ENCODE peak calls at places on chromosomes 12 and 14, in four cellular contexts. One of them, this sample, is unnamed. For H3K27me3, the result is how much of the 10 kb centered on the place peaks cover.

GRCh38 chr12:11621797-11622423 is 27.6 kb upstream of the ETV6 start:
- DNase-seq in IMR-90: no peak
- DNase-seq in cardiac muscle cell: no peak
- DNase-seq in neural progenitor cell: no peak
- DNase-seq in this sample: peak

GRCh38 chr14:104982548-104983230 is 2.9 kb upstream of the CLBA1 start:
- DNase-seq in neural progenitor cell: no peak
- DNase-seq in IMR-90: no peak
- DNase-seq in cardiac muscle cell: no peak
- DNase-seq in this sample: no peak

GRCh38 chr12:12405882-12406281 is 49.0 kb downstream of the BORCS5 start:
- DNase-seq in IMR-90: no peak
- DNase-seq in neural progenitor cell: no peak
- DNase-seq in cardiac muscle cell: no peak
- DNase-seq in this sample: no peak

GRCh38 chr12:6084261-6084968 is 40.1 kb downstream of the VWF start:
- DNase-seq in IMR-90: peak
- DNase-seq in neural progenitor cell: peak
- DNase-seq in cardiac muscle cell: peak
- DNase-seq in this sample: peak

GRCh38 chr12:123973552-123974341 is 732 bp downstream of the ZNF664 start:
- DNase-seq in IMR-90: peak
- DNase-seq in cardiac muscle cell: peak
- DNase-seq in neural progenitor cell: peak
- DNase-seq in this sample: no peak

GRCh38 chr12:96313606-96314005 is 86.6 kb downstream of the CDK17 start:
- DNase-seq in cardiac muscle cell: no peak
- DNase-seq in neural progenitor cell: no peak
- DNase-seq in IMR-90: no peak
- DNase-seq in this sample: no peak

GRCh38 chr14:75249251-75249957 is 29.2 kb upstream of the FOS start:
- DNase-seq in IMR-90: no peak
- DNase-seq in neural progenitor cell: peak
- DNase-seq in cardiac muscle cell: peak
- DNase-seq in this sample: no peak

GRCh38 chr12:55446334-55446733 is 2.5 kb downstream of the OR6C2 start:
- DNase-seq in neural progenitor cell: no peak
- DNase-seq in cardiac muscle cell: peak
- DNase-seq in IMR-90: no peak
- DNase-seq in this sample: no peak

GRCh38 chr12:2666411-2666810 is 128.4 kb upstream of the FKBP4 start:
- DNase-seq in neural progenitor cell: no peak
- DNase-seq in IMR-90: peak
- DNase-seq in cardiac muscle cell: no peak
- DNase-seq in this sample: no peak

GRCh38 chr12:125149160-125150108 is 84.2 kb downstream of the AACS start:
- DNase-seq in IMR-90: no peak
- DNase-seq in neural progenitor cell: no peak
- DNase-seq in cardiac muscle cell: no peak
- DNase-seq in this sample: no peak

GRCh38 chr12:105552056-105552455 is 221.6 kb downstream of the C12orf75 start:
- DNase-seq in cardiac muscle cell: no peak
- DNase-seq in neural progenitor cell: no peak
- DNase-seq in IMR-90: no peak
- DNase-seq in this sample: no peak

DNA sequence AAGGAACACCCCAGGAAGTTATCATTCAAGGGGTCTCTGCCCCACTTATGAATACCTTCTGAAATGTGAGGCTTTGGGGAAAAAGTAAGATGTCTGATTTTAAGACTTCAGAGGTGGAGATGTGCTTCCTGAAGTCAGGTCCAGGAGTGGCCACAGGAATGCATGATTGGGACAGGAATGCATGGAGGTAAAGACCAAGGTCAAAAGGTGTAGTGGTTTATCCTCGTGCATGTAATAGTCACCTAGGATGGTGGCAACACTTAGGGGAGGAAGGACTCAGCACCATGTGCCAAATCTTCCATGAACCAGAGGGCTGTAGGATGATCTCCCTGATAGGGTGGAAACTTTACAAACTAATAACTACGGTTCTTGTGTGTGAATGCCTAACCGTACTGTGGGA is 217.3 kb downstream of the C12orf75 start:
- DNase-seq in cardiac muscle cell: no peak
- DNase-seq in neural progenitor cell: no peak
- DNase-seq in IMR-90: no peak
- DNase-seq in this sample: no peak
- H3K27me3 ChIP-seq in cardiac muscle cell: under half
- H3K27me3 ChIP-seq in neural progenitor cell: under half
- H3K27me3 ChIP-seq in IMR-90: under half
- H3K27me3 ChIP-seq in this sample: under half

GRCh38 chr12:130339946-130340345 is 2.3 kb downstream of the PIWIL1 start:
- DNase-seq in neural progenitor cell: no peak
- DNase-seq in IMR-90: no peak
- DNase-seq in cardiac muscle cell: no peak
- DNase-seq in this sample: no peak

GRCh38 chr12:130335517-130336392 is 1.9 kb upstream of the PIWIL1 start:
- DNase-seq in IMR-90: peak
- DNase-seq in neural progenitor cell: peak
- DNase-seq in cardiac muscle cell: peak
- DNase-seq in this sample: peak

GRCh38 chr12:130337476-130338303 is at the start of gene PIWIL1:
- DNase-seq in IMR-90: no peak
- DNase-seq in neural progenitor cell: no peak
- DNase-seq in cardiac muscle cell: no peak
- DNase-seq in this sample: no peak

GRCh38 chr12:130336723-130337475 is 788 bp upstream of the PIWIL1 start:
- DNase-seq in neural progenitor cell: no peak
- DNase-seq in cardiac muscle cell: no peak
- DNase-seq in IMR-90: no peak
- DNase-seq in this sample: no peak

DNA sequence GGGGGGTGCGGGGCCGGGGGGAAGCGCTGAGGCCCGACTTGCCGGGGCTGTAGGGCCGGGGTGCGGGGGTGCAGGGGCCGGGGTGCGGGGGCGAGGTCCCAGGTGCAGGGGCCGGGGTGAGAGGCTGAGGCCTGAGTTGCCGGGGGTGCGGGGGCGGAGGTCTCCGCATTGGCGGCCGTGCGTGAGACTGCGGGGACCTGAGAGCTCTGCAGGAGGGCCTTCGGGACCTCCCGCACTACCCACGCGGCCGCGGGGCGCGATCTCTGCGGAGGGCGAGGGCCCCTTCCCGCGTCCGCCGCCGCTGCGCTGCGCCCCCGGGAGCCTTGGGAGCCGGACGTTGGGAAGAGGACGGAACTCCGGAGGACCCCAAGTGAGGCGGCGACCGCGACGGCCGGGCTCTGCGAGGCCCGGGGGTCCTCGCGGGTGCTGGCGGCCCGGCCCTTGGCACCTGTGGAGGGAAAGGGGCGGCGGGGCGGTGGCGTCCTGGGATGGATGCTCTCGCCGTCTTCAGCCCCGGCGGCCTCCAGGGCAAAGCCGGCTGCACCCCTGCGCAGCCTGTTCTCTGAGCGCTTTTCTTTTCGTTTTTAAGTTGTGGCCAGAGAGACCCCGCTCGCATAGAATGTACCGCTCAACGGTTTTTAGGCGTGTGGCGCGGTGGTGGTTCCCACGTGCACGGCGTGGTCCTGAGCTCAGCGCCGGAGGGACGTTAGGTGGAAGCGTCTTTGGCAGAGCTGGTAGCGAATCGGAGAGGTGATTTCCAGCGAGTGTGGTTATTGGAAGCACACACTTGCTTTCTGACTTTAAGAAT is 1.3 kb downstream of the PIWIL1 start:
- DNase-seq in neural progenitor cell: no peak
- DNase-seq in cardiac muscle cell: no peak
- DNase-seq in IMR-90: no peak
- DNase-seq in this sample: no peak
- H3K27me3 ChIP-seq in neural progenitor cell: under half
- H3K27me3 ChIP-seq in cardiac muscle cell: half or more
- H3K27me3 ChIP-seq in IMR-90: under half
- H3K27me3 ChIP-seq in this sample: under half

GRCh38 chr12:117863004-117863709 is 105.6 kb downstream of the KSR2 start:
- DNase-seq in cardiac muscle cell: no peak
- DNase-seq in IMR-90: no peak
- DNase-seq in neural progenitor cell: no peak
- DNase-seq in this sample: no peak
- H3K27me3 ChIP-seq in cardiac muscle cell: under half
- H3K27me3 ChIP-seq in IMR-90: under half
- H3K27me3 ChIP-seq in neural progenitor cell: under half
- H3K27me3 ChIP-seq in this sample: under half

GRCh38 chr12:25771062-25771461 is 187.4 kb upstream of the RASSF8 start:
- DNase-seq in IMR-90: peak
- DNase-seq in neural progenitor cell: no peak
- DNase-seq in cardiac muscle cell: no peak
- DNase-seq in this sample: no peak
- H3K27me3 ChIP-seq in IMR-90: under half
- H3K27me3 ChIP-seq in neural progenitor cell: under half
- H3K27me3 ChIP-seq in cardiac muscle cell: under half
- H3K27me3 ChIP-seq in this sample: under half